ENCODE peak calls at places on chromosomes 1 and 21, in four cellular contexts. One of them, this sample, is unnamed. For H3K4me1, the result is how much of the 10 kb centered on the place peaks cover.

GRCh38 chr1:226510453-226510852 is 38.1 kb upstream of the STUM start:
- DNase-seq in HepG2: no peak
- DNase-seq in GM12878: no peak
- DNase-seq in H1: no peak
- DNase-seq in this sample: no peak

GRCh38 chr1:46166521-46167462 is 8.1 kb upstream of the TSPAN1 start:
- DNase-seq in HepG2: no peak
- DNase-seq in H1: peak
- DNase-seq in GM12878: no peak
- DNase-seq in this sample: no peak

GRCh38 chr1:39485046-39485803 is 6.2 kb upstream of the BMP8A start:
- DNase-seq in GM12878: no peak
- DNase-seq in H1: no peak
- DNase-seq in HepG2: no peak
- DNase-seq in this sample: no peak

GRCh38 chr1:1858382-1859086 is 32.4 kb downstream of the GNB1 start:
- DNase-seq in HepG2: peak
- DNase-seq in GM12878: no peak
- DNase-seq in H1: no peak
- DNase-seq in this sample: peak

GRCh38 chr1:53572802-53573148 is 113.6 kb downstream of the DMRTB1 start:
- DNase-seq in GM12878: no peak
- DNase-seq in H1: no peak
- DNase-seq in HepG2: no peak
- DNase-seq in this sample: no peak

GRCh38 chr1:118366296-118366695 is 181.3 kb upstream of the SPAG17 start:
- DNase-seq in GM12878: no peak
- DNase-seq in H1: no peak
- DNase-seq in HepG2: no peak
- DNase-seq in this sample: no peak

GRCh38 chr1:229272164-229273158 is 1.6 kb downstream of the RAB4A start:
- DNase-seq in H1: no peak
- DNase-seq in GM12878: no peak
- DNase-seq in HepG2: no peak
- DNase-seq in this sample: no peak

GRCh38 chr1:231442735-231443134 is 20.6 kb upstream of the EGLN1 start:
- DNase-seq in H1: no peak
- DNase-seq in GM12878: no peak
- DNase-seq in HepG2: no peak
- DNase-seq in this sample: no peak

GRCh38 chr1:106366627-106367319 is 689.7 kb upstream of the PRMT6 start:
- DNase-seq in H1: no peak
- DNase-seq in GM12878: no peak
- DNase-seq in HepG2: no peak
- DNase-seq in this sample: no peak

GRCh38 chr1:165841582-165842362 is 14.4 kb downstream of the UCK2 start:
- DNase-seq in GM12878: no peak
- DNase-seq in HepG2: peak
- DNase-seq in H1: no peak
- DNase-seq in this sample: no peak

GRCh38 chr1:5522605-5523145 is 469.6 kb downstream of the NPHP4 start:
- DNase-seq in HepG2: no peak
- DNase-seq in GM12878: no peak
- DNase-seq in H1: no peak
- DNase-seq in this sample: no peak

GRCh38 chr1:54811739-54812655 is 10.9 kb upstream of the TTC22 start:
- DNase-seq in HepG2: no peak
- DNase-seq in H1: peak
- DNase-seq in GM12878: no peak
- DNase-seq in this sample: no peak

GRCh38 chr1:55827350-55827749 is 612.2 kb upstream of the USP24 start:
- DNase-seq in GM12878: no peak
- DNase-seq in HepG2: peak
- DNase-seq in H1: no peak
- DNase-seq in this sample: no peak

GRCh38 chr1:117753652-117754051 is 147.8 kb downstream of the TENT5C start:
- DNase-seq in HepG2: no peak
- DNase-seq in H1: no peak
- DNase-seq in GM12878: no peak
- DNase-seq in this sample: no peak

GRCh38 chr1:214602764-214603657 is at the start of gene CENPF:
- DNase-seq in HepG2: peak
- DNase-seq in H1: peak
- DNase-seq in GM12878: peak
- DNase-seq in this sample: peak

GRCh38 chr21:45138199-45139002 is 64.0 kb downstream of the ADARB1 start:
- DNase-seq in H1: peak
- DNase-seq in GM12878: no peak
- DNase-seq in HepG2: peak
- DNase-seq in this sample: peak

GRCh38 chr1:20496241-20496661 is 10.2 kb upstream of the CAMK2N1 start:
- DNase-seq in H1: no peak
- DNase-seq in GM12878: no peak
- DNase-seq in HepG2: peak
- DNase-seq in this sample: no peak

GRCh38 chr1:179229214-179230140 is at the start of gene ABL2:
- DNase-seq in GM12878: no peak
- DNase-seq in HepG2: peak
- DNase-seq in H1: peak
- DNase-seq in this sample: peak

GRCh38 chr1:20589331-20590312 is 725 bp downstream of the CDA start:
- DNase-seq in HepG2: no peak
- DNase-seq in H1: no peak
- DNase-seq in GM12878: no peak
- DNase-seq in this sample: no peak

GRCh38 chr1:113166473-113166872 is 93.5 kb downstream of the LRIG2 start:
- DNase-seq in HepG2: no peak
- DNase-seq in GM12878: no peak
- DNase-seq in H1: no peak
- DNase-seq in this sample: no peak

GRCh38 chr1:56028244-56028643 is 551.1 kb downstream of the PLPP3 start:
- DNase-seq in H1: no peak
- DNase-seq in HepG2: no peak
- DNase-seq in GM12878: peak
- DNase-seq in this sample: no peak

GRCh38 chr1:167056529-167057296 is 33.5 kb downstream of the GPA33 start:
- DNase-seq in GM12878: no peak
- DNase-seq in H1: no peak
- DNase-seq in HepG2: no peak
- DNase-seq in this sample: no peak

GRCh38 chr1:119007672-119008482 is 19.7 kb upstream of the TBX15 start:
- DNase-seq in GM12878: no peak
- DNase-seq in HepG2: no peak
- DNase-seq in H1: peak
- DNase-seq in this sample: no peak

GRCh38 chr21:35732788-35733187 is 327.5 kb downstream of the SETD4 start:
- DNase-seq in GM12878: no peak
- DNase-seq in HepG2: no peak
- DNase-seq in H1: no peak
- DNase-seq in this sample: no peak

GRCh38 chr21:29148535-29148934 is 18.1 kb downstream of the MAP3K7CL start:
- DNase-seq in HepG2: no peak
- DNase-seq in H1: no peak
- DNase-seq in GM12878: no peak
- DNase-seq in this sample: no peak

GRCh38 chr1:232553809-232554208 is 76.1 kb downstream of the SIPA1L2 start:
- DNase-seq in GM12878: no peak
- DNase-seq in H1: no peak
- DNase-seq in HepG2: no peak
- DNase-seq in this sample: no peak

GRCh38 chr1:94713472-94714141 is 106.5 kb upstream of the SLC44A3 start:
- DNase-seq in HepG2: peak
- DNase-seq in GM12878: no peak
- DNase-seq in H1: peak
- DNase-seq in this sample: peak

GRCh38 chr1:8477199-8477982 is 159.5 kb downstream of the SLC45A1 start:
- DNase-seq in HepG2: no peak
- DNase-seq in GM12878: peak
- DNase-seq in H1: no peak
- DNase-seq in this sample: no peak

GRCh38 chr1:53370369-53370961 is 42.6 kb upstream of the LRP8 start:
- DNase-seq in H1: peak
- DNase-seq in GM12878: no peak
- DNase-seq in HepG2: no peak
- DNase-seq in this sample: no peak

DNA sequence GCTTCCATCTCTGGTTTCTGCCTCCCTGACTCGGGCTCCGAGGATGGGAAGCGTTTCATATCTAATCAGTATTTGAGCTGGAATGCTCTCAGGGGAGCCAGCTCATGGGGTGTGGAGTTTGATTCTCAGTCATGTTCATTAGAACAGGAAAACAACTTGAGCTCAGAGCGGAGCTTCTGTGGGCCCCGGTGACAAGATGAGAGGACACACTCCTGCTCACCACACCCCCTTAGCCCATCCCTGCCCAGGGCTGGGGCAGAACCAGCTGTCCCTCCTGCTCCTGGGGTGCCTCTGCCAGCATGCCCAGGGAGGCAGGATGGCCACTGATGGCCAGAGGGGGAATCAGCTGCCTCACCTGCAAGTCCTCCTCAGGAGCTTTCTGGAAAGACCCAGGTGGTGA is 726.0 kb downstream of the PTPRU start:
- DNase-seq in H1: no peak
- DNase-seq in HepG2: no peak
- DNase-seq in GM12878: no peak
- DNase-seq in this sample: no peak
- H3K4me1 ChIP-seq in H1: under half
- H3K4me1 ChIP-seq in HepG2: under half
- H3K4me1 ChIP-seq in GM12878: under half
- H3K4me1 ChIP-seq in this sample: under half

DNA sequence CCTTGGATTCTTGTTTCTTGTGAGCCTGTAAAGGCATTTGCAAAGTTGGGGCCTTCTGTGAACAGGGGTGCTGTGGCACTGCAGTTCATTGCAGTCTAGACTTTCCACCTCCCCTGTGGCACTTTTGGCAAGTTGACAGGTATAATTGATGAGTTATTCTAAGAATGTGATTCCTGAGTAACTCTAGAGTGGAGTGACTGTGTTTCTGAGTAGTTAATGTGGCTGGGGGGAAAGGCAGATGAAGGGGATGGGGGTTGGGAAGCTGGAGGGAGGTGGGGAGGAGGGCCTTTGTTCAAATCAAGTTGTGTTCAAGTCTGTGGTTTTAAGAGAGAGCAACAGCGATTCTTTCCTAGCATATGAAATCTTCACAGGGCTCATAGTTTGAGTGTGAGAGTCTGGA is 32.9 kb downstream of the PBX1 start:
- DNase-seq in GM12878: no peak
- DNase-seq in HepG2: no peak
- DNase-seq in H1: no peak
- DNase-seq in this sample: no peak
- TF ChIP-seq SUZ12 in GM12878: no peak
- TF ChIP-seq SUZ12 in HepG2: no peak
- TF ChIP-seq SUZ12 in H1: no peak
- TF ChIP-seq SUZ12 in this sample: no peak

GRCh38 chr1:172938676-172939075 is 112.1 kb downstream of the TNFSF18 start:
- DNase-seq in HepG2: no peak
- DNase-seq in H1: no peak
- DNase-seq in GM12878: no peak
- DNase-seq in this sample: no peak
- TF ChIP-seq ZNF274 in HepG2: no peak
- TF ChIP-seq ZNF274 in H1: no peak
- TF ChIP-seq ZNF274 in GM12878: no peak
- TF ChIP-seq ZNF274 in this sample: no peak

GRCh38 chr1:223860051-223860559 is 14.4 kb upstream of the TP53BP2 start:
- DNase-seq in HepG2: no peak
- DNase-seq in GM12878: no peak
- DNase-seq in H1: no peak
- DNase-seq in this sample: no peak
- H3K4me1 ChIP-seq in HepG2: under half
- H3K4me1 ChIP-seq in GM12878: under half
- H3K4me1 ChIP-seq in H1: under half
- H3K4me1 ChIP-seq in this sample: under half

DNA sequence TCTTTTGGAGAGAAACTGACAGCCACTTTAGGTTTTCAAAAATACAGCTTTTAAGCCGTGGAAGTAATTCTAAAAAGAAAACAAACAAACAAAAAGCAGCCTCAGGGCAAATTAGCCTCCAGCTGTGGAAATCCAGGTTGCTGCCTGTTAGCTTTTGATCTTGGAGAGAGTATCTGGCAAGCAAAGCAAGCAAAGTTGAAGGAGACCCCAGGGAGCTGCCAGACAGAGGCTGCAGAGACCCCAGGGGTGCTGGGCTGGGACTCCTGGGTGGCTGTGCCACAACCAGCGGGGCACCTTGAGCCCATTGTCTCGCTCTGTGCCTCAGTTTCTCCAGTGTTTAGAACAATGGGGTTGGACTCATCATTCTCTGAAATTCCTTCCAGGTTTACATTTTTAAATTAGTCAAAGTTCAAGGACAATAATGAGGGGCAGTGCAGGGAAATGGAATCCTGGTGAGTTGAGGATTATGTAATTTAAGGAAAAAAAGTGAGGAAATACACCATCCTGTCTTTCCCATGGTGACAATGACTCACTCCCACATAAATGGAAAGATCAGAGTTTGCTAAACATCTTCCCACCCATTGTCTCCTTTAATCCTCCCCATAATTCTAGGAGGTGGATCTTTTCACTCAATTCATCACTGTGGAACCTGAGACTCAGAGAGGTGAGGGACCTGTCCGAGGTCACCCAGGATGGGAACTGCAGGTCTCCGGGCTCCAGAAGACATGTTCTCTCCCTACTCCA is 480.5 kb downstream of the MATN1 start:
- DNase-seq in H1: no peak
- DNase-seq in GM12878: no peak
- DNase-seq in HepG2: no peak
- DNase-seq in this sample: peak
- TF ChIP-seq SUZ12 in H1: no peak
- TF ChIP-seq SUZ12 in GM12878: no peak
- TF ChIP-seq SUZ12 in HepG2: no peak
- TF ChIP-seq SUZ12 in this sample: no peak

GRCh38 chr21:46250146-46250725 is 21.7 kb upstream of the LSS start:
- DNase-seq in GM12878: no peak
- DNase-seq in H1: no peak
- DNase-seq in HepG2: no peak
- DNase-seq in this sample: no peak
- TF ChIP-seq ZNF274 in GM12878: no peak
- TF ChIP-seq ZNF274 in H1: no peak
- TF ChIP-seq ZNF274 in HepG2: no peak
- TF ChIP-seq ZNF274 in this sample: no peak

This sample was measured in NT2/D1.